ENCODE peak calls at places on chromosomes 2 and 18, in seven cellular contexts. D is H1, M is IMR-90, A is neuronal stem cell, I is mesendoderm, V is trophoblast cell, P is mesenchymal stem cell. H is an unnamed sample.

GRCh38 chr2:190812506-190813294 is 67.9 kb upstream of the GLS start:
- DNase-seq in A (no peak), P (peak), I (no peak), D (no peak), M (peak), V (peak), H (no peak)

GRCh38 chr2:162301151-162301804 is 17.2 kb downstream of the IFIH1 start:
- DNase-seq in D (no peak), P (peak), V (peak), A (peak), I (peak), M (peak), H (no peak)

GRCh38 chr2:182324665-182325064 is 102.2 kb downstream of the PDE1A start:
- DNase-seq in V (no peak), P (peak), M (peak), D (no peak), I (no peak), A (no peak), H (no peak)

GRCh38 chr2:129673881-129674513 is 305.5 kb upstream of the RAB6C start:
- DNase-seq in P (no peak), D (no peak), V (peak), I (no peak), M (no peak), A (no peak), H (no peak)

GRCh38 chr18:48787523-48788151 is 163.1 kb downstream of the SMAD7 start:
- DNase-seq in M (peak), I (no peak), A (no peak), D (no peak), V (peak), P (peak), H (no peak)

GRCh38 chr2:208657468-208657867 is 250.9 kb downstream of the PTH2R start:
- DNase-seq in V (no peak), I (peak), D (no peak), P (no peak), M (no peak), A (no peak), H (peak)

GRCh38 chr2:213726101-213726500 is 441.8 kb downstream of the SPAG16 start:
- DNase-seq in V (no peak), A (no peak), P (no peak), I (no peak), D (no peak), M (no peak), H (no peak)

GRCh38 chr18:48567388-48567787 is 28.6 kb downstream of the CTIF start:
- DNase-seq in D (no peak), P (no peak), I (no peak), M (no peak), V (no peak), A (no peak), H (no peak)

GRCh38 chr2:200705305-200705985 is 106.3 kb upstream of the BZW1 start:
- DNase-seq in D (peak), P (peak), I (peak), V (no peak), A (peak), M (peak), H (peak)

GRCh38 chr2:178895171-178895570 is 87.9 kb upstream of the TTN start:
- DNase-seq in P (no peak), M (no peak), I (no peak), D (no peak), A (no peak), V (no peak), H (no peak)
- H2BK5ac ChIP-seq in P (no peak), M (no peak), I (no peak), D (no peak), A (no peak), V (no peak), H (no peak)

GRCh38 chr2:167005096-167005495 is 116.8 kb downstream of the XIRP2 start:
- DNase-seq in D (no peak), P (no peak), A (no peak), V (no peak), I (no peak), M (peak), H (no peak)
- H3K18ac ChIP-seq in D (no peak), P (no peak), A (no peak), V (no peak), I (no peak), M (no peak), H (no peak)

GRCh38 chr2:218403810-218404209 is 4.1 kb downstream of the CTDSP1 start:
- DNase-seq in I (no peak), V (no peak), M (no peak), D (no peak), P (no peak), A (no peak), H (no peak)

GRCh38 chr2:218400930-218401833 is 1.5 kb downstream of the CTDSP1 start:
- DNase-seq in P (no peak), D (no peak), M (no peak), A (no peak), I (no peak), V (no peak), H (no peak)

GRCh38 chr2:218401834-218402370 is 2.2 kb downstream of the CTDSP1 start:
- DNase-seq in P (no peak), A (no peak), V (no peak), I (no peak), D (no peak), M (no peak), H (no peak)

GRCh38 chr2:218402911-218403411 is 3.3 kb downstream of the CTDSP1 start:
- DNase-seq in D (no peak), I (no peak), V (no peak), M (no peak), P (no peak), A (no peak), H (no peak)

DNA sequence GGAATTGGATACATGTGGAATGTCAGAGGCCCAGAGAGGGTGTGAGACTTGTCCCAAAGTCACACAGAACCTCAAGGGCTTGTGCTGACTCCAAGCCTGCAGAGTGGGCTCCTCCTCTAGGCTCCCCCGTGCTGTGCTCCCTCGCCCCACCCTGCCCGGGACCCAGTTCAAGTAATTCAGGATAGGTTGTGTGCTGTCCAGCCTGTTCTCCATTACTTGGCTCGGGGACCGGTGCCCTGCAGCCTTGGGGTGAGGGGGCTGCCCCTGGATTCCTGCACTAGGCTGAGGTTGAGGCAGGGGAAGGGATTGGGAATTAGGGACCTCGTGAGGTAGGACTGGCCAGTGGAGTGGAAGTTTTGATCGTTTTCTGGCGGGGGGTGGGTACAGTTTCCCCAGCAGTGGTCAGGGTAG is 2.8 kb downstream of the CTDSP1 start:
- DNase-seq in V (no peak), A (no peak), D (no peak), M (no peak), P (no peak), I (no peak), H (no peak)
- H2BK5ac ChIP-seq in V (no peak), A (no peak), D (no peak), M (no peak), P (no peak), I (no peak), H (no peak)

GRCh38 chr2:227472265-227473018 is 486 bp downstream of the AGFG1 start:
- DNase-seq in P (peak), M (no peak), V (peak), D (peak), I (no peak), A (no peak), H (peak)

GRCh38 chr2:227477291-227477690 is 5.3 kb downstream of the AGFG1 start:
- DNase-seq in A (no peak), M (peak), I (peak), D (no peak), V (peak), P (peak), H (no peak)

GRCh38 chr2:227473019-227473461 is 1.1 kb downstream of the AGFG1 start:
- DNase-seq in D (peak), V (no peak), P (no peak), M (peak), I (peak), A (peak), H (no peak)

GRCh38 chr2:227471924-227472264 is at the start of gene AGFG1:
- DNase-seq in A (peak), P (peak), V (peak), D (peak), I (peak), M (peak), H (peak)

DNA sequence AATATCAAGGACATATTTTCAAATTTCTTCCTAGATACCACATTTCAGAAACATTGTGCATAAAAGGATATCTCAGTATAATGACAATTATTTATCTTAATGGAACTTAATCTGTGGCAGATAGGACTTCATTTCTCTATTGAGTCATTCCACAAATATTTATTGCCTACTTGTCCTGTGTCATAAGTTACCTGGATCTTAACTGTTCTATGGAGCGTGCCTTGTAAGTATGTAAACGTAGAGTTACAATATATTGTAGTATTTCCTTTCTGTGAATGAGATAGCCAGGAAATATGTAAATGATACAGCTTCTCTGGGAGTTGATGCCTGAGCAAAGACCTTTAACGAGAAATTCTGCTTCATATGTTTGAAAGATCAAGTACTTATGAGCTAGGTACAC is 2.5 kb downstream of the AGFG1 start:
- DNase-seq in P (no peak), M (no peak), D (no peak), V (peak), A (no peak), I (no peak), H (no peak)
- H3K18ac ChIP-seq in P (no peak), M (no peak), D (no peak), V (no peak), A (no peak), I (no peak), H (no peak)

GRCh38 chr2:240789501-240790369 is 30.3 kb downstream of the KIF1A start:
- DNase-seq in A (no peak), I (no peak), M (no peak), P (no peak), D (no peak), V (no peak), H (no peak)
- H2BK5ac ChIP-seq in A (peak), I (no peak), M (no peak), P (no peak), D (no peak), V (no peak), H (no peak)

GRCh38 chr18:2442726-2443275 is 128.5 kb downstream of the METTL4 start:
- DNase-seq in D (no peak), A (no peak), M (peak), I (no peak), V (peak), P (no peak), H (no peak)
- H3K18ac ChIP-seq in D (no peak), A (no peak), M (peak), I (no peak), V (no peak), P (no peak), H (no peak)

GRCh38 chr2:142504754-142505153 is 372.7 kb upstream of the KYNU start:
- DNase-seq in D (no peak), P (no peak), M (no peak), V (no peak), I (no peak), A (no peak), H (no peak)

GRCh38 chr2:142502402-142502801 is 371.6 kb upstream of the LRP1B start:
- DNase-seq in V (no peak), A (no peak), D (no peak), I (no peak), M (no peak), P (no peak), H (no peak)
- H2BK5ac ChIP-seq in V (no peak), A (no peak), D (no peak), I (no peak), M (no peak), P (no peak), H (no peak)

DNA sequence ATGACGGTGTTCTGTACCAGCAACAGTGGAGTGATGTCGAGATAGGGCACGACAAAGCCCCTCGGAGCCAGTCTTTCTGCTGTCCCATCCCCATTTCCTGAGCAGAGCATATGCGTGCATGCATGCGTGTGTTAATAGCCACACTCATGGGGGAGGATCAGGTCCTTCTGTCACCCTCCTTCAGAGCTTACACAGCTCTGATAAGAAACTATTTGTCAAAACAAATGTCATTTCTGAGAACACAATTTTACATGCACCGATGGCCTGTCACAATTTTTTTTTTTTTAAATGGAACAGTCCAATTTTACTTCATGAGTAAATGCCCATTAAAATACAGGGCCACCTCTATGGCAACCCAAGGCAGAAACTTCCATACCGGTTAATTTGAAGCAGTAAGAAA is 95.9 kb upstream of the ZBTB14 start:
- DNase-seq in P (no peak), D (no peak), V (no peak), I (no peak), A (no peak), M (no peak), H (no peak)
- H3K18ac ChIP-seq in P (no peak), D (no peak), V (no peak), I (no peak), A (no peak), M (no peak), H (no peak)

GRCh38 chr2:224579411-224579810 is 5.8 kb downstream of the CUL3 start:
- DNase-seq in M (peak), V (no peak), D (no peak), I (peak), A (no peak), P (peak), H (no peak)
- H2BK5ac ChIP-seq in M (no peak), V (no peak), D (no peak), I (no peak), A (no peak), P (no peak), H (no peak)

GRCh38 chr2:192444286-192444838 is 249.6 kb upstream of the TMEFF2 start:
- DNase-seq in A (no peak), D (no peak), I (no peak), P (no peak), M (no peak), V (no peak), H (no peak)
- H3K18ac ChIP-seq in A (no peak), D (no peak), I (no peak), P (no peak), M (no peak), V (no peak), H (no peak)

H was measured in H9.